ENCODE peak calls at places on chromosomes 5 and 9, in seven cellular contexts. C, K, O, B, H, Q and L are unnamed samples.
A peak's percentile ranks its signal among the peaks of the same experiment; 100 is the strongest.

GRCh38 chr5:143516249-143516648 is 112.8 kb upstream of the NR3C1 start:
- DNase-seq in Q (peak; percentile 49), O (no peak), C (no peak), H (no peak), K (peak; percentile 13), B (no peak), L (no peak)

GRCh38 chr9:14140121-14140520 is 173.8 kb downstream of the NFIB start:
- DNase-seq in C (no peak), B (no peak), O (no peak), K (no peak), Q (no peak), H (no peak), L (no peak)

GRCh38 chr9:120383999-120384924 is 195.7 kb downstream of the CDK5RAP2 start:
- DNase-seq in O (no peak), Q (no peak), B (no peak), H (peak; percentile 37), K (no peak), C (peak; percentile 65), L (no peak)

GRCh38 chr9:133148351-133149129 is 15.2 kb downstream of the GBGT1 start:
- DNase-seq in Q (peak; percentile 68), K (peak; percentile 50), B (peak; percentile 64), H (peak; percentile 31), O (peak; percentile 67), C (peak; percentile 38), L (no peak)

GRCh38 chr9:83043583-83043982 is 19.4 kb downstream of the RASEF start:
- DNase-seq in B (no peak), O (no peak), H (no peak), C (no peak), K (no peak), Q (no peak), L (no peak)

GRCh38 chr5:149878371-149878770 is 66.2 kb downstream of the PDE6A start:
- DNase-seq in C (no peak), K (no peak), O (no peak), B (no peak), Q (peak; percentile 54), H (no peak), L (no peak)

GRCh38 chr9:9054354-9054992 is 1254.9 kb upstream of the DMAC1 start:
- DNase-seq in Q (no peak), K (no peak), C (no peak), B (no peak), H (no peak), O (no peak), L (no peak)

GRCh38 chr5:957730-958485 is 50.7 kb upstream of the NKD2 start:
- DNase-seq in B (no peak), H (no peak), Q (no peak), O (peak; percentile 69), C (peak; percentile 9), K (no peak), L (no peak)

GRCh38 chr9:93574091-93574899 is 2.1 kb upstream of the PHF2 start:
- DNase-seq in C (no peak), K (no peak), B (no peak), H (no peak), O (no peak), Q (peak; percentile 90), L (no peak)

GRCh38 chr9:967851-968641 is 8.4 kb upstream of the DMRT3 start:
- DNase-seq in O (no peak), H (no peak), C (peak; percentile 13), B (peak; percentile 53), K (peak; percentile 82), Q (no peak), L (peak; percentile 76)

GRCh38 chr9:971901-972511 is 4.4 kb upstream of the DMRT3 start:
- DNase-seq in C (no peak), Q (no peak), O (no peak), K (peak; percentile 90), B (peak; percentile 91), H (peak; percentile 76), L (peak; percentile 87)

GRCh38 chr9:970310-971002 is 6.0 kb upstream of the DMRT3 start:
- DNase-seq in O (no peak), K (peak; percentile 81), C (no peak), B (peak; percentile 75), Q (no peak), H (no peak), L (peak; percentile 82)

GRCh38 chr9:969310-969692 is 7.2 kb upstream of the DMRT3 start:
- DNase-seq in O (no peak), K (peak; percentile 26), B (no peak), C (no peak), H (no peak), Q (peak; percentile 4), L (peak; percentile 33)

GRCh38 chr9:969693-970309 is 6.7 kb upstream of the DMRT3 start:
- DNase-seq in Q (no peak), C (no peak), H (no peak), O (no peak), K (peak; percentile 49), B (peak; percentile 74), L (peak; percentile 66)
- H3K23ac ChIP-seq in Q (no peak overlapping the region), C (no peak overlapping the region), H (peak overlapping the region; percentile 71), O (no peak overlapping the region), K (no peak overlapping the region), B (no peak overlapping the region), L (no peak overlapping the region)

DNA sequence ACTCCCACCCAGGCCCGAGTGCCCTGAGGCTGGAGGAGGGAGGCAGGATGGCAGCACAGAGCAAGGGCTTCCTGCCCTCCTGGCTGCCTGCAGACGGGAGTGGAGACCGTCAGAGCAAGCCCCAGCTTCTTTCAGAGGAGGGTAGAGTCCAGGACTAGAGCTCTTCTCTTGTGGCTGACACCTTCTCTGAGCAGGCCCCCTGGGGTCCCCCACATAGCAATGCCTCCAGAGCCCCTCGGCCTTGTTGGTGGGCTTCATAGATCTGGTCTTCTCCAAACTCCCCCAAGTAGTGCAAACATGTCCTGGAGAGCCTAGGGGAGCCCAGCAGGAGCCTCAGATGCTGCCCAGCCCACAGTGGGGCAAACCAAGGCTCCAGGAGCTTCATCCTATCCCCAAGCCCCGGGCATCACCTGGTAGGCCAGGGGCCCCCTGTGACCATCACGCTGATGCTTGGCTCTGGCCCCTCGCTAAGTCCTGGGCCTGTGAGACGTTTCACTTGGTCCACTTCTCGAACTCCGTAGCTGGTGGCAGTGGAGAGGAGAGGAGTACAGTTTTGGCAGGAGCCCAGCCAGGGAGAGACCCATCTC is 2.0 kb downstream of the MZB1 start:
- DNase-seq in H (no peak), Q (no peak), B (no peak), K (no peak), O (no peak), C (no peak), L (no peak)
- H3K9ac ChIP-seq in H (no peak overlapping the region), Q (no peak overlapping the region), B (no peak overlapping the region), K (no peak overlapping the region), O (no peak overlapping the region), C (no peak overlapping the region), L (no peak overlapping the region)

GRCh38 chr5:153893809-153894208 is 144.9 kb downstream of the FAM114A2 start:
- DNase-seq in H (no peak), K (peak; percentile 67), B (no peak), C (no peak), Q (no peak), O (no peak), L (no peak)
- H3K23ac ChIP-seq in H (no peak overlapping the region), K (no peak overlapping the region), B (no peak overlapping the region), C (no peak overlapping the region), Q (no peak overlapping the region), O (no peak overlapping the region), L (no peak overlapping the region)

DNA sequence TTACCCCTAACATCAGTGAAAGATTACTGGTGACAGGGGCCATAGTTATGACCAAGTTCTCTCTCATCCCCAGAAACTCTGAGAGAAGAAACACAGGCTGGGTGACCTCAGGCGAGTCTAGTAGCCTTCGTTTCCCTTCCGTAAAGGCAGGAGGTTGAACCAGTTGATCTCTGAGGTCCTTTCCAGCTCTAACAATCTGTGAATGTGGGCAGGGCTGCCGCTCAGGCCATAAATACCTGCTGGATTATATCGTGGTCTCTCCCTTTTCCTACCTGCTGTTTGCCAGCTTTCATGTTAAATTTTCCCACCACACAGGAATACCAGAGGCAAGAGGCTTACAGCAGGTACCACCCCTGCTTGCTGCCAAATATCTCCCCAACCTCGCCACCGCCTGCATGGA is 357.5 kb downstream of the SH3GL2 start:
- DNase-seq in H (no peak), O (no peak), C (no peak), B (no peak), Q (no peak), K (peak; percentile 65), L (no peak)
- H3K9ac ChIP-seq in H (no peak overlapping the region), O (no peak overlapping the region), C (no peak overlapping the region), B (no peak overlapping the region), Q (no peak overlapping the region), K (no peak overlapping the region), L (no peak overlapping the region)

GRCh38 chr5:135599421-135600140 is 20.8 kb upstream of the CXCL14 start:
- DNase-seq in Q (no peak), C (no peak), H (no peak), O (no peak), B (peak; percentile 7), K (no peak), L (no peak)
- H3K23ac ChIP-seq in Q (no peak overlapping the region), C (no peak overlapping the region), H (no peak overlapping the region), O (no peak overlapping the region), B (no peak overlapping the region), K (no peak overlapping the region), L (no peak overlapping the region)

GRCh38 chr9:136597965-136598364 is 52.1 kb upstream of the NOTCH1 start:
- DNase-seq in H (no peak), C (no peak), B (no peak), K (no peak), O (no peak), Q (no peak), L (no peak)
- H3K9ac ChIP-seq in H (no peak overlapping the region), C (no peak overlapping the region), B (no peak overlapping the region), K (no peak overlapping the region), O (no peak overlapping the region), Q (no peak overlapping the region), L (no peak overlapping the region)